ENCODE peak calls at places on chromosomes 6 and 20, in four cellular contexts. K, D, F and E are unnamed samples.

GRCh38 chr6:16064687-16065086 is 64.2 kb upstream of the MYLIP start:
- DNase-seq in K (no peak), D (no peak), F (no peak), E (no peak)

GRCh38 chr6:36739947-36740817 is 42.6 kb downstream of the RAB44 start:
- DNase-seq in K (no peak), D (no peak), F (no peak), E (no peak)

GRCh38 chr6:170288091-170288631 is 2.7 kb downstream of the DLL1 start:
- DNase-seq in K (no peak), D (no peak), F (no peak), E (no peak)

GRCh38 chr6:166097914-166098522 is 69.6 kb downstream of the TBXT start:
- DNase-seq in K (peak), D (peak), F (peak), E (peak)

GRCh38 chr20:24149881-24150307 is 161.3 kb upstream of the GGTLC1 start:
- DNase-seq in K (no peak), D (no peak), F (peak), E (no peak)

GRCh38 chr6:106617302-106617701 is 12.0 kb downstream of the RTN4IP1 start:
- DNase-seq in K (no peak), D (no peak), F (no peak), E (no peak)

GRCh38 chr20:4069741-4070140 is 54.4 kb upstream of the RNF24 start:
- DNase-seq in K (no peak), D (no peak), F (no peak), E (no peak)

GRCh38 chr20:57505991-57506390 is 18.9 kb downstream of the CTCFL start:
- DNase-seq in K (no peak), D (no peak), F (no peak), E (no peak)

GRCh38 chr6:135379647-135380046 is 117.9 kb downstream of the AHI1 start:
- DNase-seq in K (no peak), D (no peak), F (no peak), E (no peak)

GRCh38 chr6:130973521-130974277 is 89.3 kb downstream of the EPB41L2 start:
- DNase-seq in K (no peak), D (no peak), F (no peak), E (no peak)

GRCh38 chr6:144295981-144296767 is 11.0 kb downstream of the UTRN start:
- DNase-seq in K (no peak), D (no peak), F (peak), E (no peak)
- TF ChIP-seq CTCF in K (no peak), D (no peak), F (no peak), E (no peak)

DNA sequence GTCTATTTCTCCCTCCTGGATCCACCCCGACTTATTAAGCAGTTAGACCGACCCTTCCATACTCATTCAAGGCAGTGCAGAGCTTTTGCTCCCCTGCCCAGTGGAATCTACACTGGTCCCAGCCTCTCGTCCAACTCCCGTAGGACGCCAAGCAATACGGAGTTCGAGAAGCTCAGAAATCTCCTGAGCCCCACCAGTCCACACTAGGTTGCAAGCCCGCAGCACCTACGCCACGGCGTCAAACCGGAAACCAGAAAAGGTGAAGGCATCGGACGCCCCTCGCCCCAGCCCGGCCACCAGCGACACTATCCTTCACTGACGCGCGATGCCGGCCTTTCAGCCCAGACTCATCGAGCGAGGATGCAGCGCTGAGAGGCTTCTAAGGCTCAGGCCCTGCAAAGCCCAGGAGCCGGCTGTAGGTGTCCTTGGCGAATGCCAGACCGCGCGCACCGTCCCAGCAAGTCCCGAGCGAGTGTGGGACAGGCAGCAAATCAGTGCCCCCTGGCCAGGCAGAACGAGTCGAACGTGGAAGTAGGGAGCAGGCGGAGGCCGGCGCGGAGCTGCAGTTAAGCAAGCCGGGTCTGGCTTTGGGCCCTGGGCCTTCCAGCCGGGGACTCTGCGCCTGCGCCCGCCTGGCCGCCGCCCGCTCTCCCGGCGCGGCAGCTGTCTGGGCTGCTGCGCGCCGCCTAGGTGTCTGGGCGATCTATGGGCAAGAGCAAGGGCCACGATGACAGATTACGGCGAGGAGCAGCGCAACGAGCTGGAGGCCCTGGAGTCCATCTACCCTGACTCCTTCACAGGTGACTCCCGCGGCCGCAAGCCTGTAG is at the start of gene RWDD1:
- DNase-seq in K (peak), D (peak), F (peak), E (peak)
- TF ChIP-seq CTCF in K (no peak), D (no peak), F (peak), E (peak)

GRCh38 chr20:41233976-41234514 is 83.5 kb downstream of the ZHX3 start:
- DNase-seq in K (no peak), D (no peak), F (no peak), E (no peak)

GRCh38 chr20:41232971-41233926 is 84.3 kb downstream of the ZHX3 start:
- DNase-seq in K (no peak), D (no peak), F (no peak), E (no peak)

GRCh38 chr20:41230136-41230535 is 87.4 kb downstream of the ZHX3 start:
- DNase-seq in K (no peak), D (no peak), F (no peak), E (no peak)

GRCh38 chr20:41231136-41231535 is 86.4 kb downstream of the ZHX3 start:
- DNase-seq in K (no peak), D (no peak), F (no peak), E (no peak)

DNA sequence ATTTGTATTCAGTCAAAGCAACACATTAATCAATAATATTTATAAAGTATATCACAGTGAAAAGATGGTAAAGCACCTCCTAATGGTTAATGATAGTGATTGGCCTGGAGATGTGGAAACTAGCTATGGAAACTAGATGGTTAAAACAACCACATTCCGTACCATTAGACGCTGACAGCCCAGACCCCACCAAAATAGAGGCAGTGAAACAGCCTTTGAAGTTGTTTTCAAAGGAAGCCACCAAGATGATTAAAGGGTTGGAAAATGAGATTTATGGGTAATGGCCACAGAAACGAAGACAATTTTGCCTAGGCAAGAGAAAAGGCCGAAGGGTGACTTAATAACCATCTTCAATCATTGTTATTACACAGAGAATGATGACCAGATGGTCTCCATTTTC is 85.7 kb downstream of the ZHX3 start:
- DNase-seq in K (no peak), D (no peak), F (no peak), E (no peak)
- TF ChIP-seq CTCF in K (no peak), D (no peak), F (no peak), E (no peak)

DNA sequence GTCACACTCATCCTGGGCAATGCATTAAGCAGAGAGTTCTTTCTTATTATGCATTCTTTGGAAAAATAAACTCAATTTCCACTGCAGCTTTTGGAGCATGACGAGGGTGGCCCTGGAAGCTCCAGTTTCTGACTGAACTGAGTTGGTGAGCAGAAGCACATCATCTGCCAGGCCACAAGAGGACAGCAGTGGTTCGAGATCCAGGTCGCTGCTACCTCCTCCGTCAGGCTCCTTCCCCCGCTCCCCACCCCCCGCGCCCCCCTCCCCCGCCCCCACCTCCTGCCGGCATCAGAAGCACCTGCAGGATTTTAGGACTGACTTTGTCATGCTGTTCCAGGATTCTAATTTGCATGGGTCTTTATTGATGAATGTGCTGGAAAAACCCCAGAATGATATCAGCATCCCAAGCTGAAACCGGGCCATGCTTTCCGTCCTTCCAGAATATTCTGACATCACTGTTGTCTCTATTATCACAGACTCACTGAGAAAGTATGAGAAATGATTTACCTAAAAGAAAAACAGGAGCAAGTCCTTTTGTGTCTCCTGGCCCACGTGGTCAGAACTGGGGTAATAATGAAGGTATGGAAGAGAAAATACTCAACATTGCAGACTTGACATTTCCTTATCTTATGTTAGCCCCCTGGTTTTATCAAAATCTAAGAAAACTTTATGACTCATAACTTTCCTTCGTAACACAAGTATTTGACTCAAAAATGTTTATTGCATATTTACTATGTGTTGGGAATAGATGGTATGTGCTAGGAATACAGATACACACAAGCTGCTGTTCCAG is 220.1 kb upstream of the EXOC2 start:
- DNase-seq in K (no peak), D (no peak), F (peak), E (no peak)
- TF ChIP-seq CTCF in K (peak), D (peak), F (peak), E (no peak)